ENCODE peak calls at places on chromosomes 12 and 14, in five cellular contexts. W is HCT116, J is neural progenitor cell, R is GM23338, A is PC-3. V is an unnamed sample. For H3K36me3, the result is how much of the 10 kb centered on the place peaks cover.

GRCh38 chr12:131929530-131930456 is 717 bp downstream of the PUS1 start:
- DNase-seq in W (no peak), J (peak), R (no peak), A (peak), V (peak)

GRCh38 chr14:75240781-75241180 is 37.8 kb upstream of the FOS start:
- DNase-seq in W (no peak), J (no peak), R (no peak), A (no peak), V (no peak)

GRCh38 chr12:65779091-65779642 is 45.1 kb upstream of the HMGA2 start:
- DNase-seq in W (peak), J (peak), R (peak), A (peak), V (no peak)

GRCh38 chr12:94640134-94640928 is 10.0 kb downstream of the TMCC3 start:
- DNase-seq in W (no peak), J (no peak), R (no peak), A (peak), V (no peak)

GRCh38 chr14:88299865-88300264 is 23.2 kb downstream of the KCNK10 start:
- DNase-seq in W (no peak), J (no peak), R (no peak), A (no peak), V (peak)

GRCh38 chr14:68784995-68785816 is 7.7 kb downstream of the ZFP36L1 start:
- DNase-seq in W (peak), J (no peak), R (no peak), A (peak), V (no peak)

GRCh38 chr14:63951429-63951828 is 98.6 kb downstream of the SYNE2 start:
- DNase-seq in W (no peak), J (no peak), R (no peak), A (no peak), V (no peak)

GRCh38 chr12:123142948-123143752 is 7.7 kb downstream of the PITPNM2 start:
- DNase-seq in W (peak), J (peak), R (peak), A (no peak), V (no peak)

GRCh38 chr12:8508912-8509841 is 4.1 kb upstream of the CLEC4D start:
- DNase-seq in W (no peak), J (no peak), R (peak), A (no peak), V (peak)

GRCh38 chr12:9751204-9752144 is 9.2 kb downstream of the CD69 start:
- DNase-seq in W (peak), J (peak), R (peak), A (peak), V (peak)

GRCh38 chr14:52267501-52268190 is at the start of gene PTGDR:
- DNase-seq in W (no peak), J (peak), R (peak), A (no peak), V (no peak)

GRCh38 chr12:54337280-54337842 is 12.4 kb downstream of the COPZ1 start:
- DNase-seq in W (no peak), J (peak), R (no peak), A (no peak), V (no peak)

GRCh38 chr14:55721353-55721752 is 141.3 kb downstream of the KTN1 start:
- DNase-seq in W (peak), J (no peak), R (no peak), A (peak), V (no peak)

GRCh38 chr14:104108570-104109060 is 23.1 kb downstream of the ASPG start:
- DNase-seq in W (no peak), J (peak), R (no peak), A (no peak), V (no peak)

GRCh38 chr12:106566771-106567170 is 16.0 kb upstream of the RFX4 start:
- DNase-seq in W (no peak), J (no peak), R (no peak), A (no peak), V (no peak)

GRCh38 chr12:49767333-49767732 is 26.0 kb downstream of the TMBIM6 start:
- DNase-seq in W (no peak), J (no peak), R (no peak), A (no peak), V (no peak)

GRCh38 chr12:92927055-92927435 is 2.0 kb downstream of the EEA1 start:
- DNase-seq in W (no peak), J (peak), R (peak), A (peak), V (no peak)

GRCh38 chr12:62435337-62436163 is 31.1 kb upstream of the MON2 start:
- DNase-seq in W (no peak), J (peak), R (peak), A (peak), V (peak)

GRCh38 chr14:71374989-71375388 is 467.7 kb downstream of the PCNX1 start:
- DNase-seq in W (no peak), J (no peak), R (no peak), A (no peak), V (no peak)

GRCh38 chr12:84497819-84498218 is 414.8 kb downstream of the SLC6A15 start:
- DNase-seq in W (peak), J (peak), R (peak), A (peak), V (no peak)

GRCh38 chr12:96720363-96720705 is 186.7 kb upstream of the NEDD1 start:
- DNase-seq in W (no peak), J (no peak), R (peak), A (peak), V (peak)

GRCh38 chr14:90061849-90062794 is at the start of gene KCNK13:
- DNase-seq in W (no peak), J (peak), R (peak), A (peak), V (no peak)

GRCh38 chr14:21136024-21136423 is 19.8 kb downstream of the OR5AU1 start:
- DNase-seq in W (peak), J (peak), R (peak), A (peak), V (peak)

GRCh38 chr14:92310776-92311375 is 12.1 kb upstream of the SLC24A4 start:
- DNase-seq in W (no peak), J (no peak), R (no peak), A (no peak), V (no peak)

GRCh38 chr12:98466970-98467369 is 48.4 kb upstream of the TMPO start:
- DNase-seq in W (no peak), J (no peak), R (no peak), A (no peak), V (no peak)

GRCh38 chr14:44897844-44898151 is 63.9 kb downstream of the KLHL28 start:
- DNase-seq in W (peak), J (no peak), R (no peak), A (peak), V (no peak)

GRCh38 chr12:27966870-27967269 is 5.7 kb downstream of the PTHLH start:
- DNase-seq in W (peak), J (no peak), R (no peak), A (peak), V (no peak)

GRCh38 chr14:55556929-55557623 is 22.9 kb upstream of the KTN1 start:
- DNase-seq in W (peak), J (peak), R (no peak), A (peak), V (no peak)

GRCh38 chr12:67002711-67003110 is 266.4 kb upstream of the CAND1 start:
- DNase-seq in W (no peak), J (no peak), R (no peak), A (peak), V (no peak)

GRCh38 chr12:11885261-11886038 is 185.3 kb upstream of the BCL2L14 start:
- DNase-seq in W (no peak), J (no peak), R (no peak), A (peak), V (no peak)

GRCh38 chr12:44000309-44000952 is 164.6 kb downstream of the TMEM117 start:
- DNase-seq in W (peak), J (peak), R (peak), A (peak), V (peak)

GRCh38 chr12:47281667-47282171 is 202.0 kb upstream of the AMIGO2 start:
- DNase-seq in W (no peak), J (no peak), R (no peak), A (peak), V (no peak)

GRCh38 chr14:54487771-54488170 is 1.0 kb downstream of the GMFB start:
- DNase-seq in W (no peak), J (peak), R (peak), A (peak), V (no peak)

GRCh38 chr14:99566390-99567354 is 37.3 kb downstream of the CCDC85C start:
- DNase-seq in W (no peak), J (no peak), R (no peak), A (no peak), V (no peak)

GRCh38 chr14:99571303-99571986 is 32.6 kb downstream of the CCDC85C start:
- DNase-seq in W (no peak), J (no peak), R (no peak), A (peak), V (no peak)

GRCh38 chr14:99569725-99570541 is 34.1 kb downstream of the CCDC85C start:
- DNase-seq in W (no peak), J (no peak), R (no peak), A (no peak), V (no peak)

GRCh38 chr14:99570542-99571302 is 33.3 kb downstream of the CCDC85C start:
- DNase-seq in W (no peak), J (peak), R (peak), A (no peak), V (no peak)

GRCh38 chr14:99568567-99569560 is 35.1 kb downstream of the CCDC85C start:
- DNase-seq in W (no peak), J (no peak), R (no peak), A (peak), V (no peak)
- TF ChIP-seq EZH2phosphoT487 in W (no peak), J (no peak), R (no peak), A (no peak), V (no peak)

DNA sequence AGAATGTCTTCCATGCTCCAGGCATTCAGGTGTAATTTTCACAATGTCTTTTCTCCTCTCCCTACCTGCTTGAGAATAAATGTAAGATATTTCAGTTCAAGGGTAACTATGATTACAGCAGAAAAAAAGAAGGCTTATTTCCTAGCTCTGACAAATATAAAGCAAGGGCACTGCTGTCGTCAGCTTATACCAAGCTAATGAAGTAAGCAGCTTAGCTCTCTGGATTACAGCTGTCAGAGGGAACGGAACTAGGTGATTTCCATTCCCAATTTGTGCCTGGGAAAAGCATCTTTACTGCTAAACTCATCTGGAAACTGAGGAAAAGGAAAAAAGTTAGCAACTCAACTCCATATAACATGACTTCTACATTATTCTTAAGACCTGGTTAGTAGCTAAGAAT is 56.5 kb downstream of the ZFYVE26 start:
- DNase-seq in W (no peak), J (no peak), R (no peak), A (no peak), V (no peak)
- H3K36me3 ChIP-seq in W (under half), J (under half), R (under half), A (under half), V (half or more)

GRCh38 chr12:128853321-128854197 is at the start of gene GLT1D1:
- DNase-seq in W (no peak), J (peak), R (peak), A (no peak), V (no peak)
- TF ChIP-seq EZH2phosphoT487 in W (no peak), J (no peak), R (no peak), A (no peak), V (no peak)

DNA sequence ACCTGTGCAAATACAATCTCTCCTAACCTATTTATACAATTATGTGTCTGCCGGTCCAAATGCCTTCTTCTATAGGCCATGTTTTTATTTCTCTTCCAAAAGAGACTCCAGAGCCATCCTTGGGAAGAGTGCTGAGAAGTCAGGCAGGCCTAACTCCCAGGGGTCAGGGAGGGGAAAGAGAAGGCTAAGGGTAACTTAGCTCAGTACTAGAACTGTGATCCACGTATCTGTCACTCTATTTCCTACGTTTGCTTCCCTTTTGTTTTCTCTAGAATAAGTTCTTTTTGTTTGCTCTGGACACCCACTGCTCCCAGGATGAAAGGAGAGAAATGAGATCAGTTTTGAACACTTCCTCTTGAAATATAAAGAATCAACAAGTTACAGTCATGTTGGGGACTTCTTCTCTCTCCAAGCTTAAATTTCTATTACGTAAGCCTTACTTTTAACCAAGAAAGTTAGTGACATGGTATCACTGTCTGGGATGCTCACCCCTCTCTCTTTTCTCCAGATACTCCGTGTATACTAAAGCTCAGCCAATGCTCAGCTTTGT is 79.2 kb downstream of the DAD1 start:
- DNase-seq in W (no peak), J (peak), R (no peak), A (no peak), V (no peak)
- H3K36me3 ChIP-seq in W (under half), J (under half), R (under half), A (under half), V (under half)

GRCh38 chr12:104702565-104703139 is 245.9 kb downstream of the CHST11 start:
- DNase-seq in W (no peak), J (no peak), R (no peak), A (no peak), V (no peak)
- TF ChIP-seq EZH2phosphoT487 in W (no peak), J (no peak), R (no peak), A (no peak), V (no peak)

DNA sequence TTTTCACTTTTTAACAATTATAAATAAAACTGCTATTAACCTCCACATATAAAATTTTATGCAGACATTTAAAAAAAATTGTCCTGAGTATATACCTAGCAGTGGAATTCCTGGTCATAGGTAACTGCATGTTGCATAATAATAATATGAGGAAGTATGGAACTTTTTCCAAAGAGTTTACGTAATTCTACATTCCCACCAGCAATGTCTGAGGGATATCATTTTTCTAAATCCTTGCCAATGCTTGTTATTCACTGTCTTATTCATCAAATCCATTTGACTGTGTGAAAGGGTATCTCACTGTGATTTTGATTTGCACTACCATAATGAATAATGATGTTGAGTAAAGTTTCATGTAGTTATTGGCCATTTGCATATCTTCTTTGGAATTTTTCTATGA is 393.8 kb downstream of the LRFN5 start:
- DNase-seq in W (no peak), J (no peak), R (no peak), A (peak), V (no peak)
- H3K36me3 ChIP-seq in W (under half), J (under half), R (under half), A (under half), V (under half)

DNA sequence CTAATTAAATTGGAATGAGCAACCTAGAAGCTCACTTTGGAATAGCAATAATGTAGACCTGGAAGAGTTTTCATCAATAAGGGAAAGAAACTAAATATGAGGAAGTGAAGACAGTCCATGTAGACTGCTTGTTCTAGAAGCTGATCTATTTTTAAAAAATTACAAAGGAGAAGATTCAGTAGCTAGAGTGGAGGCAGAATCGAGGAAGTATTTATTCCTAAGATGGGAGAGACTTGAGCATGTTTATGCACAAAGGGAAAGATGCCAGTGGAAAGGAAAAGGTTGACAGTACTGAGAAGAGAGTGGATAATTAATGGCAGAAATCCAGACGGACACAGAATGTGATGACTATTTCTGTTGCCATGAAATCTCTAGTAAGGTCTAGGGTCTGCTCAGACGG is 156.3 kb upstream of the PDE3A start:
- DNase-seq in W (no peak), J (no peak), R (no peak), A (no peak), V (no peak)
- TF ChIP-seq EZH2phosphoT487 in W (no peak), J (no peak), R (no peak), A (no peak), V (no peak)

DNA sequence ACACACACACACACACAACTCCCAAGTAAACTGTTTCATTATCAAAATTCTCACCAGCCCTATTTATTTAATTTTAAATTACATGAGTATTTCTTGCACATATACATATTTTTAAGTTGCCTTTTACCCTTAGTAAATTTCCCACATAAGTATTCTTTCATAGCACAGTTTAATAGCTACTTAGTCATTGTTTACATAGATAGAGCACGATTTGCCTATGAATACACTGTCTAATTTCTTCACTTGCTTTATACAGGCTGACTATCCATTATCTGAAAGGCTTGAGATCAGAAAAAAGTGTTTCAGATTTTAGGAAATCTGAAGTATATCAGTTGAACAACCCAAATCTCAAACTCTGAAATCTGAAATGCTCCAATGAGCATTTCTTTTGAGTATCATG is 30.9 kb downstream of the NIN start:
- DNase-seq in W (no peak), J (no peak), R (no peak), A (peak), V (no peak)
- H3K36me3 ChIP-seq in W (under half), J (under half), R (under half), A (under half), V (half or more)